ENCODE peak calls at places on chromosomes 16 and 17, in five cellular contexts. P is dorsolateral prefrontal cortex, O is left ventricle myocardium inferior, Y is heart left ventricle, H is mesendoderm. R is an unnamed sample.
A peak's percentile ranks its signal among the peaks of the same experiment; 100 is the strongest.

GRCh38 chr16:50434872-50435478 is 66.2 kb upstream of the BRD7 start:
- DNase-seq in P (no peak), Y (no peak), H (no peak), O (no peak), R (no peak)

GRCh38 chr17:62621223-62621622 is 6.2 kb upstream of the MRC2 start:
- DNase-seq in P (no peak), Y (no peak), H (no peak), O (no peak), R (no peak)

GRCh38 chr16:88070989-88071625 is 119.9 kb downstream of the BANP start:
- DNase-seq in P (peak; percentile 30), O (no peak), H (no peak), Y (peak; percentile 19), R (peak; percentile 33)

GRCh38 chr17:19706791-19707727 is 9.3 kb downstream of the SLC47A2 start:
- DNase-seq in H (no peak), P (no peak), O (no peak), Y (no peak), R (no peak)

GRCh38 chr16:89581045-89581695 is 5.6 kb downstream of the CPNE7 start:
- DNase-seq in P (no peak), H (peak; percentile 74), O (no peak), Y (no peak), R (no peak)

GRCh38 chr17:55157165-55157564 is 107.6 kb upstream of the HLF start:
- DNase-seq in H (no peak), P (no peak), Y (no peak), O (no peak), R (no peak)

GRCh38 chr17:38532451-38532850 is 73.3 kb downstream of the SRCIN1 start:
- DNase-seq in Y (no peak), O (no peak), H (no peak), P (no peak), R (no peak)

GRCh38 chr17:72430611-72431432 is 310.0 kb downstream of the SOX9 start:
- DNase-seq in O (no peak), Y (no peak), P (no peak), H (peak; percentile 74), R (no peak)

GRCh38 chr17:68199837-68200688 is 47.8 kb upstream of the AMZ2 start:
- DNase-seq in H (peak; percentile 3), Y (no peak), P (no peak), O (no peak), R (no peak)

GRCh38 chr17:27674335-27674734 is 43.3 kb downstream of the LGALS9 start:
- DNase-seq in P (no peak), O (no peak), Y (no peak), H (no peak), R (no peak)

GRCh38 chr17:17792551-17793377 is 44.0 kb downstream of the SREBF1 start:
- DNase-seq in H (peak; percentile 96), O (no peak), Y (peak; percentile 66), P (no peak), R (no peak)

GRCh38 chr16:69930117-69930776 is 20.9 kb upstream of the CLEC18A start:
- DNase-seq in O (peak; percentile 32), H (peak; percentile 76), P (no peak), Y (peak; percentile 72), R (peak; percentile 51)

GRCh38 chr17:4492762-4493561 is 5.7 kb upstream of the SPNS2 start:
- DNase-seq in Y (no peak), O (no peak), H (peak; percentile 90), P (no peak), R (no peak)

GRCh38 chr17:917391-917811 is 62.2 kb downstream of the NXN start:
- DNase-seq in O (no peak), P (no peak), H (no peak), Y (peak; percentile 40), R (peak; percentile 42)

DNA sequence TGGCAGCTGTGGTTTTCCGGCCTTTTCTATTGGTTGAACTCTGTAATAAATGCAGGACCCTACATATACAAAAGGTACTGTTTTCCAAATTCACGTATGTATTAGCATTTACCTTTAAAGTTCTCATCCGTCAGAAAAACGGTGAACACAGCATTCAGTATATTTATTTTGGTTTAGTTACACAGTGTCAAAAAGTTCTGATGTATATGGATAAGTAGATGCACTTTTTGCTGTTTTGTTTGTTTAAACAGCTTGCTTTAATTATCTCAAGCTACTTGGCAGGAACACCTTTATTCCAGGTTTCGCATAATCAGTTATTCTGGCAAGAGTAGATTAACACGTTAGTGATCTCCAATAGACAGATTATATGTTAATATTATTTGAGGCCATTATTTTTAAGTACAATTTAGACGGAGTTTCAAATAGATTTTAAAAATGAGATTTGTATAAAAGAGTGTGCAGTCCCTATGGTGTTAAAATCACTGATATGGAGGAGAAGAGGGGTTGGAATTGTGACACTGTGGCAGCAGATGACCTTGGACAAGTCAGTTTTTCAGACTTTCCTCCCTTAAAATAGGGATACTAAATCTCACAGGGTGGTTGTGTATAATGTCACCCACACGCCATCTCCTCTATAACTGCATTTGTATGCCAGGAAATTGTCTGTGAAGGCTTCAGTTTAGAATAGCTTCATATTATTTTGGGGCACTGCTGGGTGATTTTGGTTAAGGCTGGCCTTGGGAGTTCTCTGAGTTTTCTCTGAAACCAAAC is 2.1 kb downstream of the HERPUD1 start:
- DNase-seq in P (no peak), H (no peak), O (no peak), Y (no peak), R (no peak)
- H3K4me3 ChIP-seq in P (peak overlapping the region; percentile 99), H (no peak overlapping the region), O (peak overlapping the region; percentile 99), Y (peak overlapping the region; percentile 77), R (peak overlapping the region; percentile 99)

DNA sequence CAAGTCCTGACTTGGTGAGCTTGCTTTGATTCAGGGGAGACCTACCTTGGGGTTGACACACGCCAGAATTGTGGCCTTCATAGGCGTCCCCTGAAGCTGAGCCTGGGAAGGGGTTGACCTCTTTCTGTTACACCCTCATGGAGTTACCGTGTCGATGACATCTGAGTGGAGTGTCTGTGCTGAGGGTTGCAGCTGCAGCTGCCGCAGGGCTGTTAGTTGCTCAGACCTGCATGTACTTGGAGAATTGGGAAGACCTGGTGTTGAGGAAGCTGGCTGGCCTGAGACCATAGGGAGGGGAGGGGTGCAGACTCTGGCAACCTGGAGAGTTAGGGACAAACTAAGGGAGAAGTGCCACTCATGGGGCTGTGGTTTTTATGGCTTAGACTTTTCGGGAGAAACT is 9.6 kb downstream of the GSE1 start:
- DNase-seq in P (no peak), O (no peak), H (no peak), Y (no peak), R (no peak)
- H3K27ac ChIP-seq in P (no peak overlapping the region), O (no peak overlapping the region), H (no peak overlapping the region), Y (no peak overlapping the region), R (no peak overlapping the region)

DNA sequence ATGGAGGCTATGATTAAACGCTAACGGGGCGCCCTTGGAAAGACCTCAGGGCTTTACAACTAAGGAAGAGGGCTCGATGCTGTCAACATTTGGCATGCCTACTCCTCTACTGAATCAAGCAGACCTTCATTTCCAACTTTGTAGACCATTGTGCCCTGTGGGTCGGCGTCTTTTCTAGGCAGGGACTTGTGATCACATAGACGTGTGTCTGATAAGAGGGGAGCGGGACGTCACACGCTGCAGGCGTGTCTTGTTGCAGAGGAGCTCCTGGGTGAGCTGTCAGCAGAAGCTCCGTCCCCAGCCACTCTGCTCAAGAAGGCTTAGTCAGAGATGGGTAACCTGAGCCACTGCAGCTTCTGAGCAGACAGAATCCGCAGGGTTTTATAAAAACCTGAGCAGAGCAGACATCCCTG is 2.8 kb downstream of the MAPK8IP3 start:
- DNase-seq in P (peak; percentile 77), Y (peak; percentile 79), H (no peak), O (peak; percentile 62), R (no peak)
- H3K4me3 ChIP-seq in P (peak overlapping the region; percentile 99), Y (peak overlapping the region; percentile 95), H (no peak overlapping the region), O (peak overlapping the region; percentile 97), R (no peak overlapping the region)

GRCh38 chr16:11967195-11967911 is 2.3 kb downstream of the TNFRSF17 start:
- DNase-seq in P (no peak), O (no peak), Y (no peak), H (no peak), R (no peak)

GRCh38 chr16:11968577-11968976 is 3.6 kb downstream of the TNFRSF17 start:
- DNase-seq in P (no peak), H (no peak), O (no peak), Y (no peak), R (no peak)

GRCh38 chr16:11963706-11964105 is 1.3 kb upstream of the TNFRSF17 start:
- DNase-seq in Y (no peak), P (no peak), O (no peak), H (no peak), R (no peak)

GRCh38 chr16:11964761-11965539 is at the start of gene TNFRSF17:
- DNase-seq in P (no peak), O (no peak), H (no peak), Y (no peak), R (no peak)

GRCh38 chr16:11966173-11966572 is 1.2 kb downstream of the TNFRSF17 start:
- DNase-seq in H (no peak), P (no peak), O (no peak), Y (no peak), R (no peak)
- H3K27ac ChIP-seq in H (no peak overlapping the region), P (no peak overlapping the region), O (no peak overlapping the region), Y (no peak overlapping the region), R (no peak overlapping the region)

GRCh38 chr17:29177871-29178749 is 2.1 kb downstream of the MYO18A start:
- DNase-seq in Y (no peak), P (no peak), H (no peak), O (no peak), R (no peak)
- H3K4me3 ChIP-seq in Y (peak overlapping the region; percentile 87), P (peak overlapping the region; percentile 67), H (no peak overlapping the region), O (peak overlapping the region; percentile 81), R (peak overlapping the region; percentile 69)

R was measured in lower lobe of right lung.